ENCODE peak calls at places on chromosomes 5 and 9, in nine cellular contexts. B is ELR; G is Right ventricle myocardium superior; Y is EL; O is globus pallidus; S is stimulated activated CD4-positive, alpha-beta T cell treated with anti-CD3 and anti-CD28 coated beads, TNF-alpha, amount 100 ng/mL, for 1 hour; E is body of pancreas; H is NCI-H69; U is lower leg skin. I is an unnamed sample.

GRCh38 chr5:157900644-157901043 is 41.7 kb upstream of the CLINT1 start:
- DNase-seq in B (no peak), G (no peak), Y (no peak), O (no peak), S (no peak), E (no peak), H (peak), U (no peak), I (no peak)

GRCh38 chr5:34045996-34046395 is 3.0 kb upstream of the C1QTNF3 start:
- DNase-seq in B (peak), G (no peak), Y (peak), O (no peak), S (no peak), E (no peak), H (no peak), U (no peak), I (no peak)

GRCh38 chr5:97550164-97550563 is 367.1 kb upstream of the RIOK2 start:
- DNase-seq in B (peak), G (no peak), Y (peak), O (peak), S (no peak), E (no peak), H (peak), U (no peak), I (no peak)

GRCh38 chr9:99050292-99050911 is 54.5 kb upstream of the TGFBR1 start:
- DNase-seq in B (peak), G (no peak), Y (peak), O (no peak), S (no peak), E (no peak), H (peak), U (no peak), I (no peak)

GRCh38 chr9:113701741-113702422 is 174.2 kb upstream of the ZNF618 start:
- DNase-seq in B (no peak), G (no peak), Y (no peak), O (no peak), S (no peak), E (no peak), H (no peak), U (no peak), I (no peak)

GRCh38 chr5:45411971-45412612 is 284.1 kb downstream of the HCN1 start:
- DNase-seq in B (peak), G (no peak), Y (no peak), O (no peak), S (no peak), E (no peak), H (no peak), U (no peak), I (no peak)

GRCh38 chr5:766666-767431 is 17.7 kb downstream of the ZDHHC11B start:
- DNase-seq in B (no peak), G (no peak), Y (no peak), O (no peak), S (no peak), E (no peak), H (no peak), U (no peak), I (no peak)

GRCh38 chr5:136036991-136037705 is 8.4 kb downstream of the TGFBI start:
- DNase-seq in B (peak), G (no peak), Y (peak), O (no peak), S (no peak), E (peak), H (peak), U (no peak), I (peak)

GRCh38 chr9:94081435-94081834 is 2.8 kb upstream of the PTPDC1 start:
- DNase-seq in B (no peak), G (no peak), Y (no peak), O (no peak), S (no peak), E (no peak), H (no peak), U (no peak), I (no peak)

GRCh38 chr9:109417585-109418544 is 80.2 kb downstream of the PTPN3 start:
- DNase-seq in B (no peak), G (no peak), Y (no peak), O (no peak), S (no peak), E (no peak), H (no peak), U (no peak), I (no peak)

GRCh38 chr9:71885467-71885866 is 25.5 kb downstream of the ABHD17B start:
- DNase-seq in B (no peak), G (no peak), Y (no peak), O (no peak), S (no peak), E (no peak), H (no peak), U (no peak), I (no peak)

GRCh38 chr9:94056442-94056974 is 27.8 kb upstream of the PTPDC1 start:
- DNase-seq in B (peak), G (no peak), Y (peak), O (no peak), S (no peak), E (peak), H (peak), U (no peak), I (no peak)

GRCh38 chr5:140821375-140822280 is at the start of gene PCDHA5:
- DNase-seq in B (peak), G (peak), Y (peak), O (peak), S (no peak), E (no peak), H (no peak), U (no peak), I (no peak)

GRCh38 chr5:113527746-113528145 is 14.3 kb downstream of the YTHDC2 start:
- DNase-seq in B (peak), G (no peak), Y (peak), O (no peak), S (no peak), E (no peak), H (no peak), U (no peak), I (no peak)

GRCh38 chr5:178372091-178372695 is 139.6 kb upstream of the PHYKPL start:
- DNase-seq in B (no peak), G (no peak), Y (no peak), O (peak), S (no peak), E (no peak), H (no peak), U (no peak), I (no peak)

GRCh38 chr9:115289757-115290208 is 171.8 kb upstream of the TNC start:
- DNase-seq in B (peak), G (no peak), Y (peak), O (no peak), S (no peak), E (no peak), H (peak), U (no peak), I (no peak)

GRCh38 chr5:170573119-170573518 is 69.3 kb downstream of the KCNIP1 start:
- DNase-seq in B (no peak), G (no peak), Y (no peak), O (no peak), S (no peak), E (no peak), H (peak), U (no peak), I (no peak)

GRCh38 chr9:71928806-71929205 is 17.4 kb downstream of the C9orf85 start:
- DNase-seq in B (no peak), G (no peak), Y (no peak), O (no peak), S (no peak), E (no peak), H (no peak), U (no peak), I (no peak)

GRCh38 chr5:18811616-18812015 is 1176.4 kb downstream of the CDH18 start:
- DNase-seq in B (no peak), G (no peak), Y (no peak), O (no peak), S (no peak), E (no peak), H (peak), U (no peak), I (no peak)

GRCh38 chr9:34556951-34557350 is 32.6 kb downstream of the CNTFR start:
- DNase-seq in B (no peak), G (no peak), Y (no peak), O (no peak), S (no peak), E (no peak), H (no peak), U (no peak), I (no peak)